ENCODE peak calls at places on chromosomes 16 and 17, in seven cellular contexts. G is IMR-90, P is upper lobe of right lung, L is OCI-LY7, D is RWPE2, B is fibroblast of mammary gland, W is progenitor cell of endocrine pancreas. N is an unnamed sample.

GRCh38 chr16:11668590-11669379 is 530 bp downstream of the SNN start:
- DNase-seq in G (no peak), P (no peak), L (no peak), D (no peak), B (no peak), W (no peak), N (peak)

GRCh38 chr17:1755252-1755992 is 6.4 kb upstream of the SERPINF1 start:
- DNase-seq in G (no peak), P (peak), L (no peak), D (no peak), B (no peak), W (no peak), N (no peak)

GRCh38 chr16:50434872-50435478 is 66.2 kb upstream of the BRD7 start:
- DNase-seq in G (no peak), P (no peak), L (no peak), D (no peak), B (no peak), W (no peak), N (no peak)

GRCh38 chr17:13671771-13672170 is 70.0 kb upstream of the HS3ST3A1 start:
- DNase-seq in G (no peak), P (no peak), L (no peak), D (no peak), B (peak), W (no peak), N (no peak)

GRCh38 chr17:48547839-48548686 is 3.2 kb upstream of the HOXB2 start:
- DNase-seq in G (peak), P (no peak), L (no peak), D (no peak), B (peak), W (no peak), N (no peak)

GRCh38 chr16:28096974-28097373 is 33.5 kb upstream of the GSG1L start:
- DNase-seq in G (no peak), P (peak), L (no peak), D (no peak), B (peak), W (no peak), N (no peak)

GRCh38 chr16:55640714-55641327 is 15.0 kb upstream of the SLC6A2 start:
- DNase-seq in G (no peak), P (no peak), L (no peak), D (no peak), B (no peak), W (no peak), N (no peak)

GRCh38 chr17:74756891-74757290 is 8.5 kb downstream of the NHERF1 start:
- DNase-seq in G (no peak), P (no peak), L (no peak), D (no peak), B (no peak), W (no peak), N (no peak)

GRCh38 chr16:55077231-55077630 is 146.6 kb downstream of the IRX5 start:
- DNase-seq in G (no peak), P (no peak), L (no peak), D (no peak), B (no peak), W (no peak), N (no peak)

GRCh38 chr17:52419256-52419655 is 260.7 kb upstream of the CA10 start:
- DNase-seq in G (no peak), P (no peak), L (no peak), D (no peak), B (no peak), W (no peak), N (no peak)

GRCh38 chr16:53768593-53768992 is 64.6 kb downstream of the FTO start:
- DNase-seq in G (peak), P (no peak), L (no peak), D (no peak), B (peak), W (no peak), N (no peak)

GRCh38 chr17:75490173-75490743 is 25.1 kb downstream of the CASKIN2 start:
- DNase-seq in G (no peak), P (no peak), L (no peak), D (no peak), B (no peak), W (no peak), N (no peak)

GRCh38 chr16:14109782-14110727 is 38.9 kb downstream of the MRTFB start:
- DNase-seq in G (no peak), P (no peak), L (no peak), D (no peak), B (no peak), W (no peak), N (no peak)

GRCh38 chr16:31693733-31694132 is 166.0 kb downstream of the AHSP start:
- DNase-seq in G (no peak), P (no peak), L (no peak), D (no peak), B (no peak), W (no peak), N (no peak)

GRCh38 chr16:73792199-73793108 is 504.2 kb upstream of the PSMD7 start:
- DNase-seq in G (no peak), P (no peak), L (no peak), D (no peak), B (no peak), W (no peak), N (no peak)

GRCh38 chr17:58618336-58618735 is 73.5 kb downstream of the TEX14 start:
- DNase-seq in G (no peak), P (no peak), L (no peak), D (no peak), B (no peak), W (no peak), N (no peak)

GRCh38 chr17:58624751-58625150 is 67.1 kb downstream of the TEX14 start:
- DNase-seq in G (no peak), P (no peak), L (no peak), D (no peak), B (no peak), W (no peak), N (no peak)

GRCh38 chr17:58617563-58617962 is 74.3 kb downstream of the TEX14 start:
- DNase-seq in G (no peak), P (no peak), L (no peak), D (no peak), B (no peak), W (no peak), N (peak)

GRCh38 chr17:58615768-58616659 is 75.8 kb downstream of the TEX14 start:
- DNase-seq in G (no peak), P (no peak), L (no peak), D (no peak), B (no peak), W (no peak), N (peak)

GRCh38 chr17:58621174-58621573 is 70.7 kb downstream of the TEX14 start:
- DNase-seq in G (no peak), P (no peak), L (peak), D (no peak), B (no peak), W (no peak), N (peak)
- TF ChIP-seq CTCF in G (no peak), P (no peak), L (no peak), D (no peak), B (no peak), W (no peak), N (no peak)

GRCh38 chr16:1283296-1283695 is 26.1 kb upstream of the UBE2I start:
- DNase-seq in G (no peak), P (no peak), L (no peak), D (peak), B (no peak), W (no peak), N (no peak)

GRCh38 chr16:1287982-1288670 is 21.3 kb upstream of the UBE2I start:
- DNase-seq in G (peak), P (no peak), L (no peak), D (peak), B (no peak), W (no peak), N (no peak)

GRCh38 chr16:1286492-1287094 is 22.8 kb upstream of the UBE2I start:
- DNase-seq in G (no peak), P (no peak), L (no peak), D (peak), B (no peak), W (no peak), N (no peak)

GRCh38 chr16:1283996-1284592 is 25.3 kb upstream of the UBE2I start:
- DNase-seq in G (no peak), P (no peak), L (no peak), D (peak), B (no peak), W (no peak), N (no peak)

DNA sequence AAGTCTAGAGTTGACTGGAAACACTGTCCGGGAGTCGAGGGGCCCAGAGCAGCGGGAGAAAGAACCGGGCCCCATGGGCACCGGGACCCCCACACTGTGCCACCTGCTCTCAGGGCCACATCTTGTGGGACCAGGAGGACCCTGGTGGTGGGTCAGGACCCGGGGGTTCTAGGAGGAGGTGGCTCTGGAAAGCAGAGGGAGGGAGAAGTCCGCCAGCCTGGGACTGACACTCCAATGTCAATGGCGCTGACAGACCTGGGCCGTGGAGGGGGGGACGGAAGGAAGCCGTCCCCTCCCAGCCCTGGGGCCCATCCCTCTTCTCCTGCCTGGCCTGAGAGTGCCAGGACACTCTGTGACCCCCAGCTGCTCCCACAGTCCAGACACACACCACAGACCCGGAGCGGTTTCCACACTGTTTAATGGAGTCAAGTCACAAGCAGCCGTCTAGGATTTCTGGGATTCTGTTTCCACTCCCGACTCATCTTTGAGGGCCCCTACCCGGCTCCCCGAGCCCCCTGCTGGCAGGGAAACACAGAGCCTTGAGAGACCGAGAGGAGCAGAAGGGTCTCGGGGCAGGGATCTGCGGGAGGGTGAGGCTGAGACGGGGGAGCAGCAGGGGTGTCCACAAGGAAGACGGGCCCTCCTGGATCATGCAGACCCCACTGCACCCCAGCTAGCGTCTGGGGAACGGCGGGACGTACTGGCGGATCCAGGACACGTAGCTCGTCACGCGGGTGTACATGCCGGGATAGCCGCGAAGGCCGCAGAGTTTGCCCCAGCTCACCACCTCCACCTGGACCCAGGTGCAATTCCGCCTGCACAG is 23.6 kb upstream of the UBE2I start:
- DNase-seq in G (no peak), P (no peak), L (no peak), D (peak), B (no peak), W (no peak), N (no peak)
- TF ChIP-seq CTCF in G (no peak), P (no peak), L (no peak), D (no peak), B (no peak), W (peak), N (no peak)

DNA sequence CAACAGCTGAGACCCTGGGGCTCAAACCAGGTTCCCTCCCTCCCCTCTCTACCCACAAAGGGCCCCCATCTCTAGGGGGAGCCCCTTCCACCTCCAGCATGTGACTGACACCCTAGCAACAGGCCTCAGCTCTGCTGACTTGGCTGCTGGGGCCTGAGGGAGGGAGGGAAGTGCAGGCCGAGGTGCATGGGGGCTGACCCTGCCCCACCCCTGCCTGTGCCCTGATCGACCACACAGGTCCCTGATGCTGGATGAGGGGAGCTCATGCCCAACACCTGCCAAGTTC is 2.3 kb downstream of the HSF4 start:
- DNase-seq in G (no peak), P (no peak), L (no peak), D (no peak), B (no peak), W (no peak), N (peak)
- TF ChIP-seq CTCF in G (no peak), P (no peak), L (no peak), D (no peak), B (no peak), W (no peak), N (no peak)

DNA sequence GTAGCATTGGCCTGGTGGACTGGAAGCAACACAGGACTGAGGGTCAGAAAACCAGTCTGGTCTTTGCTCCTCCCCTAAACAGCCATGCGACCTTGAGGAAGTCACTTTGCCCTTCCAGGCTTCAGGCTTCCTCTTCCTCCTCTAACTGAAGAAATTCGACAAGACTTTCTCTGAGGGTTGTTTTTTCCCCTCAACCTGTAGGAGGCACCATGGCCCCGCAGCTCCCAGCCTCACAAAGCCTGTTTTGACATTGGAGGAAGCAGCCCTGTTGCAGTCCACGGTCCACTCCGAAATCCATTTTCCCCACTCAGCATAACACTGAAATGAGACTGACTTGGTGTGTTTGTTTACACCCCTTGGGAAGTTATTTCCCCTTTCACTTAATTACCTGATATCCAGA is 41.2 kb upstream of the PIRT start:
- DNase-seq in G (no peak), P (no peak), L (peak), D (no peak), B (no peak), W (peak), N (no peak)
- TF ChIP-seq CTCF in G (no peak), P (peak), L (peak), D (no peak), B (peak), W (peak), N (no peak)

GRCh38 chr17:53607475-53607874 is 215.3 kb upstream of the KIF2B start:
- DNase-seq in G (no peak), P (no peak), L (no peak), D (no peak), B (no peak), W (no peak), N (no peak)
- TF ChIP-seq CTCF in G (no peak), P (no peak), L (no peak), D (no peak), B (no peak), W (no peak), N (no peak)

GRCh38 chr16:16991711-16992110 is 479.0 kb downstream of the XYLT1 start:
- DNase-seq in G (no peak), P (no peak), L (no peak), D (no peak), B (no peak), W (no peak), N (no peak)
- TF ChIP-seq CTCF in G (no peak), P (no peak), L (peak), D (no peak), B (no peak), W (no peak), N (no peak)

N was measured in GM20000.